ENCODE peak calls at places on chromosome 2, in seven cellular contexts. Y is adrenal gland, O is breast epithelium, C is tibial nerve, U is uterus, N is HCT116, J is A549. M is an unnamed sample.

GRCh38 chr2:232353660-232354059 is 24.9 kb upstream of the ALPP start:
- DNase-seq in Y (peak; percentile 9), O (no peak), C (no peak), U (no peak), N (no peak), J (no peak), M (no peak)

GRCh38 chr2:172613610-172614231 is 57.8 kb downstream of the PDK1 start:
- DNase-seq in Y (no peak), O (no peak), C (no peak), U (no peak), N (no peak), J (no peak), M (no peak)

GRCh38 chr2:60002158-60002867 is 551.1 kb downstream of the BCL11A start:
- DNase-seq in Y (no peak), O (no peak), C (no peak), U (no peak), N (no peak), J (no peak), M (no peak)

GRCh38 chr2:119525574-119525973 is 1.3 kb upstream of the SCTR start:
- DNase-seq in Y (no peak), O (no peak), C (no peak), U (no peak), N (no peak), J (no peak), M (no peak)

GRCh38 chr2:168528469-168528868 is 72.4 kb downstream of the CERS6 start:
- DNase-seq in Y (no peak), O (no peak), C (no peak), U (no peak), N (no peak), J (no peak), M (no peak)

GRCh38 chr2:222756951-222757645 is 85.6 kb downstream of the MOGAT1 start:
- DNase-seq in Y (no peak), O (no peak), C (no peak), U (no peak), N (peak; percentile 24), J (peak; percentile 68), M (no peak)

GRCh38 chr2:225615514-225615913 is 216.0 kb downstream of the NYAP2 start:
- DNase-seq in Y (no peak), O (no peak), C (no peak), U (no peak), N (no peak), J (no peak), M (no peak)

GRCh38 chr2:237725661-237726060 is 72.9 kb upstream of the RBM44 start:
- DNase-seq in Y (peak; percentile 74), O (no peak), C (no peak), U (no peak), N (no peak), J (no peak), M (no peak)

GRCh38 chr2:224016963-224017362 is 22.1 kb downstream of the SERPINE2 start:
- DNase-seq in Y (no peak), O (no peak), C (no peak), U (no peak), N (no peak), J (no peak), M (no peak)

GRCh38 chr2:30688956-30689401 is 118.3 kb downstream of the CAPN13 start:
- DNase-seq in Y (no peak), O (peak; percentile 64), C (no peak), U (no peak), N (no peak), J (no peak), M (peak; percentile 75)

GRCh38 chr2:141728886-141729285 is 401.9 kb downstream of the LRP1B start:
- DNase-seq in Y (no peak), O (no peak), C (no peak), U (no peak), N (no peak), J (no peak), M (no peak)

GRCh38 chr2:165009466-165009865 is 54.1 kb upstream of the SLC38A11 start:
- DNase-seq in Y (no peak), O (no peak), C (no peak), U (no peak), N (no peak), J (no peak), M (no peak)

GRCh38 chr2:23599006-23599405 is 214.0 kb downstream of the KLHL29 start:
- DNase-seq in Y (peak; percentile 68), O (no peak), C (no peak), U (no peak), N (no peak), J (no peak), M (no peak)

GRCh38 chr2:63587814-63588384 is 378 bp downstream of the WDPCP start:
- DNase-seq in Y (no peak), O (no peak), C (no peak), U (no peak), N (no peak), J (no peak), M (no peak)

GRCh38 chr2:25294573-25295462 is 46.9 kb downstream of the DNMT3A start:
- DNase-seq in Y (peak; percentile 87), O (peak; percentile 47), C (peak; percentile 59), U (peak; percentile 67), N (peak; percentile 12), J (no peak), M (peak; percentile 91)

GRCh38 chr2:102510791-102511575 is 38.0 kb downstream of the SLC9A4 start:
- DNase-seq in Y (no peak), O (no peak), C (no peak), U (no peak), N (no peak), J (no peak), M (no peak)

GRCh38 chr2:78979380-78980238 is 45.9 kb upstream of the REG3G start:
- DNase-seq in Y (peak; percentile 42), O (peak; percentile 20), C (peak; percentile 30), U (no peak), N (no peak), J (no peak), M (no peak)

GRCh38 chr2:10009811-10010781 is 33.3 kb upstream of the KLF11 start:
- DNase-seq in Y (peak; percentile 95), O (peak; percentile 65), C (peak; percentile 49), U (peak; percentile 79), N (no peak), J (no peak), M (peak; percentile 82)

GRCh38 chr2:215812966-215813365 is 200.4 kb downstream of the MREG start:
- DNase-seq in Y (no peak), O (no peak), C (no peak), U (no peak), N (no peak), J (no peak), M (no peak)

GRCh38 chr2:11013196-11013595 is 101.5 kb downstream of the KCNF1 start:
- DNase-seq in Y (no peak), O (no peak), C (no peak), U (no peak), N (no peak), J (no peak), M (no peak)

GRCh38 chr2:226556050-226556449 is 243.6 kb downstream of the IRS1 start:
- DNase-seq in Y (no peak), O (no peak), C (no peak), U (no peak), N (no peak), J (no peak), M (no peak)

DNA sequence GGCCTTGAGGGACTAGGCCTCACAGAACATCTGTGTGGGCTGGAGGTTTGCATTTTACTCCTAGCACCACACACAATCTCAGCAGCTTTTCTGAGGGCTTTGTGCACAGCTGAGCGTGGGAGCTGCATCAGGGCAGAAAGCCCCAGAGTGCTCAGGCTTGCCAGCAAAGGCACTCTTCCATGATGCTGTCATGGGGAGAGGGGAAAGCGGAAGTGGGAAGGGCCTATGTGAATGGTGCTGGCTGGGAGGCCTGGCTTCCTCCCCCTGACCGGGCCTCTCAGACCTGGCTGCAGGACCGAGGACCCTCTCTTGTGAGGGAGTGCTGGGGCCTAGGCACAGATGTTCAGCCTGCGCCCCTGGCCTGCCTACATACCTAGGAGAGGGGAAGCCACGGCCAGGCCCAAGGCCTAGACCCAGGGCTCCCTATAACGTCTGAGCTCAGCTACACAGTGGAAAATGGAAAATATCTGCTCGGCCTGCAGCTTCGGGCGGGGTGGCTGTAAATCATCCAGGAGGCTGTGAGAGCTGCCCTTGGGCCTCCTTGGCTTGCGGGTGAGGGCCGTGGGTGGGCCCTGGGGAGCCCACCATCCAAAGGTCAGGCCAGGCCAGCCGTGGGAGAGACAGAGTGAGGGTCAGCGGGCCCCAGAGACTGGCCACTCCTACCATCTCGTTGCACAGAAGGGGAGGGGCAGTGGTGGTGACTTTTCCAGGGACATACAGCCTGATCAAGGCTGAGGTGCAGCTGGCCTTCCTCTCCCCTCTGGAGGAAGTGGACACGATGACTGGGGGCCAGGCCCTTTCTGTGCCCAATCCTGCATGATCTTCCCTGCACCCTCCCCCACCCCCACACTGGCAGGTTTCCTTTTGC is 22.7 kb downstream of the GLI2 start:
- DNase-seq in Y (peak; percentile 38), O (no peak), C (no peak), U (peak; percentile 92), N (no peak), J (no peak), M (peak; percentile 78)
- TF ChIP-seq POLR2A in Y (no peak), O (no peak), C (no peak), U (no peak), N (no peak), J (no peak), M (no peak)

GRCh38 chr2:174490032-174490431 is 3.2 kb upstream of the GPR155 start:
- DNase-seq in Y (no peak), O (no peak), C (no peak), U (no peak), N (no peak), J (no peak), M (no peak)

GRCh38 chr2:174491947-174492346 is 5.1 kb upstream of the GPR155 start:
- DNase-seq in Y (no peak), O (no peak), C (no peak), U (no peak), N (no peak), J (no peak), M (no peak)

GRCh38 chr2:174495365-174496012 is 8.7 kb upstream of the GPR155 start:
- DNase-seq in Y (no peak), O (no peak), C (no peak), U (no peak), N (no peak), J (no peak), M (no peak)

GRCh38 chr2:174493549-174494331 is 6.9 kb upstream of the GPR155 start:
- DNase-seq in Y (no peak), O (no peak), C (no peak), U (no peak), N (no peak), J (no peak), M (no peak)

GRCh38 chr2:174492963-174493431 is 6.2 kb upstream of the GPR155 start:
- DNase-seq in Y (no peak), O (no peak), C (no peak), U (no peak), N (no peak), J (no peak), M (no peak)
- H3K4me3 ChIP-seq in Y (no peak overlapping the region), O (no peak overlapping the region), C (no peak overlapping the region), U (no peak overlapping the region), N (no peak overlapping the region), J (no peak overlapping the region), M (peak overlapping the region; percentile 23)

GRCh38 chr2:85162746-85163301 is 29.6 kb downstream of the TCF7L1 start:
- DNase-seq in Y (peak; percentile 23), O (no peak), C (peak; percentile 51), U (no peak), N (no peak), J (no peak), M (peak; percentile 37)
- H3K4me1 ChIP-seq in Y (peaks cover 24% of the 10 kb centered on the region), O (peaks cover 21% of the 10 kb centered on the region), C (peaks cover 15% of the 10 kb centered on the region), U (no peaks in the 10 kb centered on the region), N (no peaks in the 10 kb centered on the region), J (no peaks in the 10 kb centered on the region), M (peaks cover 50% of the 10 kb centered on the region)

GRCh38 chr2:47323009-47323821 is 79.7 kb upstream of the MSH2 start:
- DNase-seq in Y (peak; percentile 80), O (peak; percentile 67), C (peak; percentile 84), U (peak; percentile 83), N (peak; percentile 57), J (peak; percentile 92), M (peak; percentile 81)
- TF ChIP-seq POLR2A in Y (peak; percentile 12), O (no peak), C (no peak), U (no peak), N (no peak), J (no peak), M (no peak)

M was measured in heart left ventricle.